ENCODE peak calls at places on chromosomes 13 and 19, in five cellular contexts. R, K, O, B and Q are unnamed samples.
A peak's percentile ranks its signal among the peaks of the same experiment; 100 is the strongest.

GRCh38 chr19:28039677-28040381 is 1173.1 kb downstream of the UQCRFS1 start:
- DNase-seq in R (no peak), B (no peak), O (no peak), K (no peak), Q (no peak)

GRCh38 chr19:17159466-17160393 is 55.4 kb upstream of the USE1 start:
- DNase-seq in K (peak; percentile 12), O (no peak), R (no peak), B (peak; percentile 6), Q (no peak)

GRCh38 chr13:97555034-97555433 is 121.1 kb downstream of the RAP2A start:
- DNase-seq in B (no peak), O (no peak), R (no peak), K (no peak), Q (no peak)

GRCh38 chr19:46442808-46443450 is 14.2 kb upstream of the PNMA8C start:
- DNase-seq in O (peak; percentile 44), B (peak; percentile 78), K (peak; percentile 73), R (no peak), Q (peak; percentile 81)

GRCh38 chr19:3607398-3608078 is 863 bp upstream of the TBXA2R start:
- DNase-seq in R (no peak), O (no peak), K (no peak), B (no peak), Q (peak; percentile 44)

GRCh38 chr13:108987488-108987887 is 358.1 kb downstream of the MYO16 start:
- DNase-seq in R (no peak), O (no peak), B (peak; percentile 62), K (no peak), Q (no peak)

GRCh38 chr13:31029129-31029528 is 96.7 kb downstream of the TEX26 start:
- DNase-seq in B (no peak), O (no peak), K (no peak), R (no peak), Q (no peak)

GRCh38 chr13:27425151-27425917 is 915 bp downstream of the GTF3A start:
- DNase-seq in O (no peak), K (no peak), B (no peak), R (peak; percentile 28), Q (no peak)

GRCh38 chr13:27524981-27525975 is 74.9 kb upstream of the MTIF3 start:
- DNase-seq in K (no peak), O (no peak), B (no peak), R (no peak), Q (no peak)

GRCh38 chr13:28494537-28494860 is 429 bp downstream of the FLT1 start:
- DNase-seq in K (no peak), O (no peak), B (no peak), R (no peak), Q (no peak)

GRCh38 chr13:39266426-39266825 is 228.2 kb downstream of the NHLRC3 start:
- DNase-seq in R (no peak), O (no peak), K (no peak), B (no peak), Q (no peak)

GRCh38 chr19:12952488-12953455 is 4.3 kb downstream of the GADD45GIP1 start:
- DNase-seq in K (no peak), B (peak; percentile 88), O (no peak), R (no peak), Q (peak; percentile 88)

GRCh38 chr19:1365306-1365963 is 18.3 kb upstream of the NDUFS7 start:
- DNase-seq in K (no peak), O (no peak), R (no peak), B (no peak), Q (no peak)

GRCh38 chr19:1363599-1363998 is 20.1 kb upstream of the NDUFS7 start:
- DNase-seq in O (no peak), K (no peak), R (peak; percentile 43), B (no peak), Q (no peak)

GRCh38 chr19:1365964-1366695 is 17.6 kb upstream of the NDUFS7 start:
- DNase-seq in K (no peak), R (no peak), B (no peak), O (no peak), Q (no peak)

GRCh38 chr19:1362385-1363257 is 21.1 kb upstream of the NDUFS7 start:
- DNase-seq in K (no peak), R (no peak), O (no peak), B (no peak), Q (no peak)

DNA sequence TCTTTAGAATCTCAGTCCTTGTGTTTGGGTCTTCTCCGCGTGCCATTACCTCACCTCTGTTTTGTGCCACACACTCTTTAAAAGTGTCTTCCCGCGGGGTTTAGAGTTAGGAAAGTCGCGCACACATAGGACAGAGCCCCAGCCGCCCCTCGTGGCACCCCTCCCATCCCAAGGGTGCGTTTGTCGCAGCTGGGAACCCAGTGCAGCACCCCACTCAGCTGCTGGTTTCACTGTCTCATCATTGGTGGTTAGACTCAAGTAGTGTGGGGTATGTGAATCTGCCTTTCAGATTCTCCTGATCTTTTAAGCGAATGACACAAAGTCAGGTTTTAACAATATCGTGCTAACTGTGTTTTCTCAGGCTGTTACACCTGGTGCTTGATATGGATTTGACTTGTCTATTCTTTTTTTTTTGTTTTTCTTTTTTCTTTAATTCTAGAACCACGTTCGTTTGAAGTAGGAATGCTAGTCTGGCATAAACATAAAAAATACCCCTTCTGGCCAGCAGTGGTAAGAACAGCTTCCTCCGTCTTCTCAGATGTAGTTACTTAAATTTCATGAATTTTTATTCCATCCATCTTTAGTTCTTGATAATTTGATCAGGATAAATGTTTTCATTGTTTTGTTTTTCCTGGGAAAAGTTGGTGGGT is 19.5 kb upstream of the NDUFS7 start:
- DNase-seq in B (peak; percentile 20), R (no peak), O (no peak), K (no peak), Q (peak; percentile 23)
- TF ChIP-seq CTCF in B (peak; percentile 22), R (peak; percentile 58), O (peak; percentile 42), K (peak; percentile 18), Q (peak; percentile 38)

DNA sequence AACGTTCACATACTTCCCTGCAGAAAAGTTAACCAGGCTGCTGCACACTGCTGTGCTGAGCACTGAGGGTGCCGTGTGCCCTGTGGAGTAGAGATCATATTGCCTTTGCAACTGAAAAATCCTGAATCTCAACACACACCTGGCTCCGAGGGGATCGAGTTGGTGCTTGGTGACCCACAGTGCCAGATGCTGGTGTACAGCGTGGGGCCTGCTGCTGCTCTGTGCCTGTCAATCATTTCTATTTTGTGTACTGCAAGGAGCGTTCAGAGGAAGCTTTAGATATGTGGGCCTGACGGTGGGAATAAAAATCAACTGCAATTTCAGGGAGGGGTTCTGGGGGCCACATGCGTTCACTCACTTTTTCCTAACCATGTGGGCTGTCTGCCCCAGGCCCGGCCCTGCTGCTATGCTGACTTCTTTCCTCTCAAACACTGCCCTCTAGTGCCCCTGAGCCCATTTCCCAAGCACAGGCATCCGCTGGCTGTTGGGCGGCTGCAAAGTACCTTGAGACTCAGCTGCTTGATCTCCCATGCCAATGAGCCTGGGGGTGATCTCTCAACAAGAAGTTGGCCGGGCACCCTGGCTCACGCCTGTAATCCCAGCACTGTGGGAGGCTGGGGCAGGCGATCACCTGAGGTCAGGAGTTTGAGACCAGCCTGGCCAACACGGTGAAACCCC is 9.7 kb upstream of the LENG8 start:
- DNase-seq in O (no peak), R (no peak), K (no peak), B (no peak), Q (peak; percentile 50)
- TF ChIP-seq CTCF in O (peak; percentile 48), R (peak; percentile 19), K (peak; percentile 17), B (peak; percentile 31), Q (peak; percentile 71)

GRCh38 chr19:33080761-33081681 is at the start of gene GPATCH1:
- DNase-seq in O (peak; percentile 53), R (peak; percentile 89), K (peak; percentile 86), B (peak; percentile 73), Q (peak; percentile 84)
- TF ChIP-seq CTCF in O (no peak), R (no peak), K (no peak), B (no peak), Q (no peak)

GRCh38 chr19:54030895-54031586 is 32.7 kb downstream of the VSTM1 start:
- DNase-seq in R (no peak), K (no peak), B (peak; percentile 24), O (no peak), Q (no peak)
- TF ChIP-seq CTCF in R (peak; percentile 18), K (no peak), B (peak; percentile 35), O (peak; percentile 74), Q (peak; percentile 54)

GRCh38 chr19:39514840-39515550 is at the start of gene SELENOV:
- DNase-seq in B (no peak), K (no peak), R (peak; percentile 56), O (no peak), Q (no peak)
- TF ChIP-seq CTCF in B (no peak), K (no peak), R (no peak), O (no peak), Q (no peak)

GRCh38 chr19:35644206-35644986 is 2.9 kb downstream of the ETV2 start:
- DNase-seq in O (peak; percentile 72), K (peak; percentile 97), B (peak; percentile 88), R (peak; percentile 95), Q (peak; percentile 95)
- TF ChIP-seq CTCF in O (peak; percentile 12), K (no peak), B (no peak), R (no peak), Q (no peak)